ENCODE peak calls at places on chromosome 14, in ten cellular contexts. B is endothelial cell of umbilical vein, V is stomach, L is kidney, P is ovary, U is GM23338, T is AG04450, F is MM.1S, K is pancreas, D is left lung. M is an unnamed sample.

GRCh38 chr14:42214981-42215491 is 608.4 kb downstream of the LRFN5 start:
- DNase-seq in B (peak), V (no peak), L (no peak), P (no peak), U (no peak), T (peak), F (no peak), K (no peak), D (no peak), M (no peak)

GRCh38 chr14:64296561-64296960 is 2.4 kb upstream of the ESR2 start:
- DNase-seq in B (peak), V (no peak), L (no peak), P (no peak), U (no peak), T (no peak), F (no peak), K (no peak), D (no peak), M (peak)

GRCh38 chr14:53306926-53307325 is 153.8 kb upstream of the DDHD1 start:
- DNase-seq in B (no peak), V (no peak), L (no peak), P (no peak), U (no peak), T (peak), F (no peak), K (no peak), D (no peak), M (peak)

GRCh38 chr14:54627718-54628345 is 60.9 kb downstream of the SAMD4A start:
- DNase-seq in B (peak), V (no peak), L (peak), P (no peak), U (peak), T (no peak), F (peak), K (no peak), D (no peak), M (no peak)

GRCh38 chr14:91862417-91862816 is 4.9 kb downstream of the TC2N start:
- DNase-seq in B (no peak), V (no peak), L (no peak), P (no peak), U (no peak), T (no peak), F (no peak), K (no peak), D (no peak), M (no peak)

GRCh38 chr14:55160989-55161388 is 30.4 kb downstream of the DLGAP5 start:
- DNase-seq in B (peak), V (no peak), L (no peak), P (no peak), U (no peak), T (no peak), F (peak), K (no peak), D (no peak), M (no peak)

GRCh38 chr14:90375934-90376333 is 20.9 kb upstream of the CALM1 start:
- DNase-seq in B (no peak), V (no peak), L (no peak), P (no peak), U (no peak), T (no peak), F (no peak), K (no peak), D (no peak), M (no peak)

GRCh38 chr14:32472081-32472480 is 143.0 kb downstream of the AKAP6 start:
- DNase-seq in B (no peak), V (no peak), L (no peak), P (no peak), U (no peak), T (no peak), F (no peak), K (no peak), D (no peak), M (no peak)

GRCh38 chr14:68964300-68965093 is 14.6 kb downstream of the ACTN1 start:
- DNase-seq in B (no peak), V (no peak), L (no peak), P (no peak), U (no peak), T (no peak), F (no peak), K (no peak), D (no peak), M (peak)

GRCh38 chr14:102264355-102264754 is 40.6 kb downstream of the MOK start:
- DNase-seq in B (no peak), V (no peak), L (no peak), P (no peak), U (no peak), T (no peak), F (no peak), K (no peak), D (no peak), M (no peak)
- H3K4me3 ChIP-seq in B (no peak), V (no peak), L (no peak), P (no peak), U (no peak), T (no peak), F (no peak), K (no peak), D (no peak), M (no peak)

GRCh38 chr14:67512463-67513134 is 20.5 kb upstream of the PLEKHH1 start:
- DNase-seq in B (no peak), V (no peak), L (no peak), P (no peak), U (no peak), T (no peak), F (no peak), K (no peak), D (no peak), M (no peak)
- H3K27ac ChIP-seq in B (no peak), V (no peak), L (no peak), P (no peak), U (no peak), T (no peak), F (no peak), K (peak), D (no peak), M (no peak)

DNA sequence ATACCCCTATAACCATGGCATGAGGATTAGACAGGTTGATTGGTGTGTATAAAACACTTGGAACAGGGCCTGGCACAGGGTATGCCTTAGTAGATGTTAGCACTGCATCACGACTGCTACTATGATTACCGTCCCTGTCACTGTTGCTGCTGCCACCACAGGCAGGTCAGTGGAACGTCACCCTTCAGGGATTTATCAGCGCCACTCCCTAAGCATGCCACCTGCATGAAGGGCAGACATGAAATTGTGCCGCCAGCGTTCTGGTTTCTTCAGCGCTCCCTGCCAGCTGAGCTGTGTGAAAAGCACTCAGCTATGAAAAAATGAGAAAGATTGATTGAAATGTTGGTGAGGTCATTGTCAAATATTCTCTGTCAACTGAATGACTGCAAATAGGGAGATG is 477.0 kb downstream of the DPF3 start:
- DNase-seq in B (no peak), V (no peak), L (no peak), P (no peak), U (no peak), T (no peak), F (peak), K (no peak), D (no peak), M (no peak)
- TF ChIP-seq CTCF in B (no peak), V (no peak), L (no peak), P (no peak), U (peak), T (no peak), F (peak), K (no peak), D (no peak), M (no peak)

DNA sequence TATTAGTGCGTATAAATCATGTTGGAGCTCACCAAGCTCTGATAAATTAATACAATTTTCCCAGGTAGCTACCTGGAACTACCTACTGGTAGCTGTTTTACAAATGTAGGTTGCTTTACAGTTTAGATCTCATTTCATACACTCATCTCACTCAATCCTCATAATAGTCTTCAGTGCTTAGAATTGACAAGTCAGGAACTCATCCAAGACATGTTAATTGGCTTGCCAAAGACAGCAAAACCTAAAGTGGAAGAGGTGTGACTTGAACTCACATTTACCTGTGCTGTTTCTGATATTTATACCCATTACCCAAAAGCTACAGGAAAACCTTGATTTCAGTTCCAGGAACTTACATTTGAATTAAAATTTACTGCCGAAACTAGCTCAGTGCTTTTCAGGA is 296.7 kb downstream of the DIO2 start:
- DNase-seq in B (no peak), V (no peak), L (no peak), P (no peak), U (no peak), T (no peak), F (no peak), K (no peak), D (no peak), M (no peak)
- H3K4me3 ChIP-seq in B (no peak), V (no peak), L (no peak), P (no peak), U (no peak), T (no peak), F (no peak), K (no peak), D (no peak), M (no peak)

GRCh38 chr14:99272669-99273024 is 650 bp upstream of the BCL11B start:
- DNase-seq in B (no peak), V (no peak), L (no peak), P (no peak), U (no peak), T (no peak), F (no peak), K (no peak), D (no peak), M (no peak)

GRCh38 chr14:99274346-99275221 is 2.6 kb upstream of the BCL11B start:
- DNase-seq in B (peak), V (peak), L (peak), P (peak), U (peak), T (no peak), F (peak), K (peak), D (peak), M (no peak)

GRCh38 chr14:99273025-99273723 is 1.2 kb upstream of the BCL11B start:
- DNase-seq in B (peak), V (peak), L (peak), P (no peak), U (peak), T (no peak), F (no peak), K (no peak), D (no peak), M (no peak)

GRCh38 chr14:99275222-99275584 is 3.2 kb upstream of the BCL11B start:
- DNase-seq in B (no peak), V (no peak), L (no peak), P (no peak), U (no peak), T (no peak), F (no peak), K (no peak), D (no peak), M (no peak)

GRCh38 chr14:99273724-99274345 is 1.8 kb upstream of the BCL11B start:
- DNase-seq in B (no peak), V (peak), L (no peak), P (no peak), U (peak), T (no peak), F (no peak), K (no peak), D (peak), M (no peak)
- H3K27ac ChIP-seq in B (no peak), V (no peak), L (no peak), P (no peak), U (no peak), T (no peak), F (no peak), K (no peak), D (no peak), M (no peak)

DNA sequence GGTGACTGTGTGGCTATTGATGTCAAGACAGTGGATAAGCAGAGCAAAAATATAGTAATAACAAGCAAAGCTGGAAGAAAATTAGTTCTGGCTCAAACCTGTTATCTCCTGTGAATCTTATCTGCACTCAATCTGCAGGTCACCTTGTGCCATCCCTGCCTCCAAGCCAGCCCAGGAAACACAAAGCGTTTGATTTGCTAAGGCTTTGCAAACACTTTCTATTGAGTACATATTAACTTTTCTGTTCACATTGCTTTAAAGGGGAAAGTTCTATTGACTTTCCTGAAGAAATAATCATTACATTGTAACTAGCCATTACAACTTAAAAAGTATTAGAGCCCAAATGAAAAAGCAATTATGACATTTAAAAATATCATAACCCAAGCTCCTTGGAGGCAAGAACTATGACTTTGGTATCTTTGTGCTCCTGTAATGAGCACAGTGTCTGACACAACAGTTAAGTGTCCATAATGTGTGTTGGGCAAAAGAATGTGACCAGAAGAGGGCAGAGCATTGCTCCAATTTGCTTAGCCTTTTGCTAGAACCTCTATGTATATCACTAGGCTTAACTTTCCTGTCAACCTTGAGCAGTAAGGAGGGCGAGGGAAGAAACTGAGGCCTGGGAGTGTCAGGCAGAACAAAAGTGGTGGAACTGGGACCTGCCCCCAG is 24.7 kb downstream of the SERPINA3 start:
- DNase-seq in B (no peak), V (no peak), L (no peak), P (no peak), U (peak), T (no peak), F (no peak), K (no peak), D (no peak), M (no peak)
- TF ChIP-seq CTCF in B (no peak), V (no peak), L (no peak), P (no peak), U (peak), T (peak), F (no peak), K (no peak), D (no peak), M (no peak)

GRCh38 chr14:66572836-66573235 is 64.9 kb downstream of the GPHN start:
- DNase-seq in B (no peak), V (no peak), L (no peak), P (no peak), U (no peak), T (no peak), F (no peak), K (no peak), D (no peak), M (no peak)

GRCh38 chr14:66575014-66575413 is 67.1 kb downstream of the GPHN start:
- DNase-seq in B (no peak), V (no peak), L (no peak), P (no peak), U (no peak), T (no peak), F (no peak), K (no peak), D (no peak), M (no peak)

DNA sequence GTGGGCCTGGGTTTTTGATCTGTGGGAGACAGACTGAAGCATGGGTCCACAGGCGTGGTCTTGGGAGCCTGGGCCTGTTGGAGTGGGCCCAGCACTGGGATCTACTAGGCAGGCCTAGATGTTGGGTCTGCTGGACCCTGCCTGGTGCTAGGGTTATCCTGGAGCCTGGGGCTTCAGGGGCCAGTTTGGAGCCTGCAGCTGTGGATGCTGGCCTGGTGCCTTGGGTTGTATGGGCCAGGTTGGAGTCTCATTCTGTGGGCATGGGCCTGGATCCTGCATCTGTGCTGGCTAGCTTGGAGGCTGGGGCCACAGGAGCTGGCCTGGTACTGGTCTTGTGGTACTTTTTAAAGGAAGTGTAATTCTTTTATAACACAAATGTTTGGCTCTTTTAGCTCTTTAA is 68.0 kb downstream of the GPHN start:
- DNase-seq in B (no peak), V (no peak), L (no peak), P (no peak), U (no peak), T (no peak), F (no peak), K (no peak), D (peak), M (no peak)
- H3K4me3 ChIP-seq in B (no peak), V (no peak), L (no peak), P (no peak), U (no peak), T (no peak), F (no peak), K (no peak), D (no peak), M (no peak)

GRCh38 chr14:81533212-81533535 is 479 bp downstream of the SEL1L start:
- DNase-seq in B (no peak), V (no peak), L (no peak), P (no peak), U (no peak), T (no peak), F (no peak), K (no peak), D (no peak), M (no peak)
- H3K27ac ChIP-seq in B (peak), V (peak), L (peak), P (no peak), U (no peak), T (peak), F (peak), K (peak), D (peak), M (no peak)

DNA sequence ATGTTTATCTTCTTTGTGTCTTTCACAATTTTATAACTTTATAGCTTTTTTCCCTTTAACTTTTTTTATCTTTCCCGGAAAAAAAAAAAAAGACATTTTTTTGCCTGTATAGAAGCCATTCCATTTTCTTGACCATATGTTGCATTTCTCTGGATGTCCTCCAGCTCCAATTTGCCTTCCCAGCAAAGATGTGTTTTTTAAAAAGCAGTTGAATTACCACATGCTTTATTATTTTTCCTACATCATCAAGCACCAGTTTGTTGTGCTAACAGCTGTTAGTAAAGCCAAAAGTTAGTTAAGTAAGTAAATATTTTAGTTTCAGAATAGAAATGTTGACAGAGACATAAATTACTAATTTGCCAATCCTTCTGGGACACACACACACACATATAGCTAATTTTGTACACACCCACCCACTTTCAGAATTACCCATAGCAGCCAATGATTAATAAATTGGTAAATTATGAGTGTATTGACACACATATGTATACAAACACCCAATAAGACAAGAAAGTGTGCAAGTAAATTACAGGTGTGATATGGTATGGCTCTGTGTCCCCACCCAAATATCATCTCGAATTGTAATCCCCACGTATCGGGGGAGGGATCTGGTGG is 118.3 kb downstream of the SLC38A6 start:
- DNase-seq in B (no peak), V (no peak), L (no peak), P (no peak), U (no peak), T (peak), F (no peak), K (no peak), D (no peak), M (no peak)
- TF ChIP-seq CTCF in B (no peak), V (no peak), L (no peak), P (no peak), U (no peak), T (no peak), F (no peak), K (no peak), D (no peak), M (no peak)

GRCh38 chr14:23323838-23324454 is 2.7 kb downstream of the PABPN1 start:
- DNase-seq in B (no peak), V (no peak), L (no peak), P (no peak), U (no peak), T (no peak), F (no peak), K (no peak), D (no peak), M (no peak)
- H3K4me3 ChIP-seq in B (no peak), V (no peak), L (no peak), P (no peak), U (no peak), T (no peak), F (no peak), K (no peak), D (no peak), M (no peak)